ENCODE peak calls at places on chromosomes 12 and 14, in four cellular contexts. Q is GM12878, K is left cardiac atrium, M is esophagus mucosa. I is an unnamed sample.

GRCh38 chr12:46517579-46517962 is 145.0 kb upstream of the SLC38A2 start:
- ATAC-seq in Q (peak), M (no peak), K (no peak), I (no peak)

GRCh38 chr12:4891866-4892265 is 17.8 kb upstream of the KCNA1 start:
- ATAC-seq in M (no peak), Q (no peak), K (no peak), I (no peak)

GRCh38 chr14:39988939-39989338 is 556.7 kb upstream of the FBXO33 start:
- ATAC-seq in Q (peak), M (no peak), K (no peak), I (no peak)

GRCh38 chr12:112645586-112645985 is 146.0 kb upstream of the RPH3A start:
- ATAC-seq in Q (no peak), K (no peak), M (no peak), I (no peak)

GRCh38 chr14:52413729-52414453 is 99.8 kb downstream of the PTGER2 start:
- ATAC-seq in M (no peak), Q (peak), K (no peak), I (peak)

GRCh38 chr12:120101182-120101581 is 15.4 kb downstream of the RAB35 start:
- ATAC-seq in M (no peak), Q (peak), K (peak), I (no peak)

GRCh38 chr12:122087431-122088180 is 9.1 kb downstream of the MLXIP start:
- ATAC-seq in M (peak), Q (no peak), K (peak), I (no peak)

GRCh38 chr12:104930388-104931326 is 27.4 kb downstream of the SLC41A2 start:
- ATAC-seq in M (no peak), K (no peak), Q (peak), I (peak)

GRCh38 chr12:62598846-62599245 is 132.2 kb downstream of the MON2 start:
- ATAC-seq in M (no peak), K (no peak), Q (no peak), I (no peak)

GRCh38 chr14:22699801-22700564 is 55.8 kb upstream of the OR6J1 start:
- ATAC-seq in K (no peak), Q (no peak), M (peak), I (no peak)

GRCh38 chr12:126588586-126589249 is 1523.5 kb downstream of the AACS start:
- ATAC-seq in Q (no peak), M (no peak), K (no peak), I (no peak)

GRCh38 chr12:14256139-14256538 is 109.3 kb upstream of the ATF7IP start:
- ATAC-seq in Q (no peak), K (no peak), M (no peak), I (peak)

GRCh38 chr12:20125259-20125919 is 242.9 kb upstream of the PDE3A start:
- ATAC-seq in M (no peak), K (peak), Q (no peak), I (no peak)

GRCh38 chr12:53984901-53985357 is at the start of gene HOXC10:
- ATAC-seq in K (peak), M (peak), Q (peak), I (no peak)

GRCh38 chr14:50846171-50846880 is 15.4 kb upstream of the NIN start:
- ATAC-seq in M (no peak), K (no peak), Q (no peak), I (no peak)

GRCh38 chr14:59308706-59309105 is 120.2 kb downstream of the DAAM1 start:
- ATAC-seq in Q (no peak), M (no peak), K (peak), I (no peak)

GRCh38 chr14:71931492-71932228 is 569 bp upstream of the RGS6 start:
- ATAC-seq in K (peak), Q (no peak), M (peak), I (peak)

GRCh38 chr14:98926802-98927201 is 345.2 kb downstream of the BCL11B start:
- ATAC-seq in M (peak), Q (no peak), K (no peak), I (no peak)

I was measured in stimulated activated memory B cell treated with anti-CD40 and anti-IgM and Interleukin-4, amounts not matched to agents 10 μg/mL and 1 μg/mL and 100 μg/mL, for 72 hours.